ENCODE peak calls at places on chromosomes 5 and 9, in ten cellular contexts. D is left ventricle myocardium inferior; O is A549; K is endodermal cell; S is CD4-positive, alpha-beta T cell; M is hepatocyte; C is cardiac muscle cell; H is psoas muscle; U is left lung; R is osteoblast. Q is an unnamed sample.
A peak's percentile ranks its signal among the peaks of the same experiment; 100 is the strongest.

GRCh38 chr9:130320697-130321080 is 55.1 kb downstream of the HMCN2 start:
- DNase-seq in S (no peak), R (no peak), M (no peak), C (peak; percentile 26), D (no peak), H (peak; percentile 72), O (peak; percentile 51), U (no peak), K (peak; percentile 88), Q (no peak)

GRCh38 chr5:119411291-119411934 is 40.9 kb upstream of the HSD17B4 start:
- DNase-seq in S (no peak), R (no peak), H (no peak), U (no peak), K (no peak), M (no peak), O (no peak), C (no peak), D (no peak), Q (no peak)

GRCh38 chr5:8628521-8628920 is 759.6 kb downstream of the MTRR start:
- DNase-seq in C (no peak), R (no peak), K (no peak), S (no peak), U (no peak), O (no peak), M (no peak), H (no peak), D (no peak), Q (no peak)

GRCh38 chr5:118007262-118007661 is 981.1 kb downstream of the DTWD2 start:
- DNase-seq in H (no peak), D (no peak), C (no peak), S (no peak), R (no peak), K (no peak), M (no peak), O (no peak), U (no peak), Q (no peak)

GRCh38 chr9:18605763-18606162 is 131.8 kb downstream of the ADAMTSL1 start:
- DNase-seq in U (no peak), S (no peak), H (peak; percentile 62), K (peak; percentile 59), M (no peak), D (peak; percentile 23), C (no peak), O (no peak), R (no peak), Q (peak; percentile 69)

GRCh38 chr5:171285465-171285864 is 23.6 kb upstream of the TLX3 start:
- DNase-seq in U (no peak), M (no peak), C (no peak), K (no peak), O (no peak), R (no peak), D (no peak), S (no peak), H (no peak), Q (no peak)

GRCh38 chr9:89815903-89816573 is 211.2 kb downstream of the GADD45G start:
- DNase-seq in D (peak; percentile 72), C (no peak), U (no peak), O (no peak), H (no peak), S (no peak), R (peak; percentile 63), K (peak; percentile 36), M (no peak), Q (peak; percentile 36)

GRCh38 chr9:116027511-116027910 is 126.1 kb upstream of the PAPPA start:
- DNase-seq in D (no peak), R (no peak), O (no peak), K (no peak), S (no peak), U (no peak), M (no peak), C (no peak), H (no peak), Q (no peak)

GRCh38 chr9:94941211-94941875 is 214.8 kb downstream of the AOPEP start:
- DNase-seq in H (no peak), S (no peak), M (peak; percentile 69), U (no peak), K (no peak), R (no peak), D (no peak), O (peak; percentile 47), C (no peak), Q (no peak)

GRCh38 chr9:94935396-94935795 is 208.9 kb downstream of the AOPEP start:
- DNase-seq in U (no peak), M (no peak), D (no peak), S (no peak), O (no peak), K (no peak), C (no peak), H (no peak), R (no peak), Q (no peak)

GRCh38 chr9:94936411-94936810 is 209.9 kb downstream of the AOPEP start:
- DNase-seq in U (no peak), S (no peak), D (no peak), R (no peak), H (no peak), K (no peak), C (no peak), O (no peak), M (no peak), Q (no peak)

GRCh38 chr9:94937214-94937903 is 210.9 kb downstream of the AOPEP start:
- DNase-seq in D (no peak), S (no peak), M (peak; percentile 48), H (no peak), K (no peak), U (no peak), O (peak; percentile 89), C (no peak), R (peak; percentile 95), Q (no peak)

GRCh38 chr9:94938384-94938783 is 211.9 kb downstream of the AOPEP start:
- DNase-seq in C (no peak), M (no peak), O (no peak), K (peak; percentile 41), U (no peak), R (no peak), H (no peak), D (no peak), S (no peak), Q (no peak)
- H3K27ac ChIP-seq in C (no peak overlapping the region), M (no peak overlapping the region), O (peak overlapping the region; percentile 92), K (no peak overlapping the region), U (no peak overlapping the region), R (peak overlapping the region; percentile 82), H (peak overlapping the region; percentile 77), D (no peak overlapping the region), S (no peak overlapping the region), Q (peak overlapping the region; percentile 40)

GRCh38 chr5:158552241-158552640 is 547.5 kb downstream of the EBF1 start:
- DNase-seq in R (no peak), O (no peak), M (no peak), U (no peak), D (no peak), S (no peak), K (no peak), H (no peak), C (no peak), Q (no peak)

GRCh38 chr5:158553946-158554336 is 545.8 kb downstream of the EBF1 start:
- DNase-seq in U (no peak), R (no peak), D (no peak), C (no peak), M (no peak), H (no peak), S (no peak), K (no peak), O (no peak), Q (no peak)

GRCh38 chr5:158549306-158549705 is 550.4 kb downstream of the EBF1 start:
- DNase-seq in O (no peak), S (no peak), C (no peak), H (no peak), M (no peak), D (no peak), K (no peak), U (no peak), R (no peak), Q (no peak)

GRCh38 chr5:158559066-158559465 is 540.6 kb downstream of the EBF1 start:
- DNase-seq in H (no peak), K (no peak), O (no peak), S (no peak), D (no peak), U (no peak), R (no peak), M (no peak), C (no peak), Q (no peak)

DNA sequence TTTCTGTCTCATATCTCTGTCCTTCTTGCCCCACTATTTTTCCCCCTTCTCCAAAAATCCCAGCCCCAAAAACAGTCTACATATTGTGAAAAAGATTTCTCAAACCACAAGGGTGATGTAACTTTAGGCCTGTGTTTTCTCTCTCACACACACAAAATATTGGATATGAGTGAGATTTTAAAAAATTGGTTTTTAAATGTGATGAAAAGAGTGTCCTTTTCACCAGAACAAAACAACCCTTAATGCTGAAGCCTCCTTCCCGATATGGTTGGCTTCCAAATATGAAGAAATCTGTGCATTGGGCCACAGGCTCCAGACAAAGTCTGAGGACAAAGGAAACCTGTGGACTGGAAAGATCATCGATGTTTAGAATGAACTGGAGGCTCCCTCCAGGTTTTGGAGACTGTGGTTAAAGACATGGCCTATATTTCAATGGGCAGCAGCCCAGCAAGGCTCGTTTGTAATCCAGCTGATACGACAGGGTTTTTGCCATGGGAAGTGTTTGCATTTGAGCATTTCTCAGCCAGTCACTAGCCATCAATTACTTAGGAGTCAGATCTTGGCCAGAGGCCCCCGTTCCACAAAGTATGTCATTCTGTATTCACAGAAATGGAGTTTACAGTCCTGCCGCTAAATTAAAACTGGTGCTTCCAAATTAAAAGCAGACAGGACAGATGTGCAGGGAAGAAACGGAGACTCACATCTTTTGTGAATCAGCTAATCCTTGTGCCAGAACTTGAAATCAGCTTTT is 546.3 kb downstream of the EBF1 start:
- DNase-seq in C (no peak), O (no peak), R (peak; percentile 45), M (no peak), K (no peak), U (peak; percentile 34), D (peak; percentile 29), S (no peak), H (no peak), Q (no peak)
- TF ChIP-seq CTCF in C (no peak), O (no peak), R (no peak), M (no peak), K (no peak), U (no peak), D (no peak), S (no peak), H (no peak), Q (no peak)

GRCh38 chr5:74851026-74851425 is 15.2 kb downstream of the FAM169A start:
- DNase-seq in U (no peak), M (no peak), R (no peak), S (no peak), H (no peak), D (no peak), O (no peak), K (no peak), C (no peak), Q (no peak)
- H3K27ac ChIP-seq in U (no peak overlapping the region), M (no peak overlapping the region), R (no peak overlapping the region), S (no peak overlapping the region), H (no peak overlapping the region), D (no peak overlapping the region), O (peak overlapping the region; percentile 63), K (no peak overlapping the region), C (no peak overlapping the region), Q (no peak overlapping the region)

DNA sequence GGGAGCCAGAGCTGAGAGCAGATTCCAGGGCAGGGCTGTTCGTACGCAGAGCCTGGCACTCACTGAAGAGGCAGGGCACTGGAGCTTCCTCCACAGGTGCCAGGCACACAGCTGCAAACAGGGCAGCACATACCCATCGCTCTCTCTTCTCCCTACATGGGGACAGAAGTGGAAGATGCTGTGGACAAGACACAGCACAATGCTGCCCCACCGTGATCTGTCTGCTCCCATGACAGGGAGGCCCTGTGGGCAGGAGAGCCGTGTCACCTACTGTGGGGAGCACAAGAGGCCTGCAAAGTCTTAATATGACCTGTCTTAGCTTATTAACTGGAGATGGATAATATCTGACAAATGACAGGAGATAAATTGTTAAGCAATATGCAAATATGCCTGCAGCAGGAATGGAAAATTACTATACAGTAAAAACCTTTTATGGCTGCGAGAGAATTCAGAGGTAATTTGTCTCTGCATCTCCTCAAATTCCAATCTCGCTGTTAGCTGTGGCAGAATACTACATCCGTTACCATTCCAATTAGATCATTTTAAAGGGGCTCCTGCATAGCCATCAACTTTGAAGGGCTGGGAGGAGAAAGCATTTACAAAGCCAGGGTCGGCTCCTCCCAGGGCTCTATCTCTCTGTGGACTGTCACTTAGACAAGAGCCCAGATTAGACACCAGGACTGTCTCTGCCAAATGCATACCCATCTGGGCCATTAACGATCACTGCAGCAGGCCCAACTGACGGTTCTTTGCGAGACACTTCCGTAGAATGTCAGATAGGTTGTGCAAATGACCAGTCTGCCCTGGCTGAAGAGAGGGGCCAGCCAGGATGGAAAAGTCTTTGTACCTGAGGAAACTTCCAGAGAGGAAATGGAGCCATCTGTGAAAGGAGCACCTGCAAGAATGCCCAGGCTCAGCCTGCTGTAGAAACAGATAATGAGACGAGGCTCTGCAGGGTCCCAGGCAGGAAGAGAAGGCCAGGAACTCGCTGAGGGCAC is 90.7 kb upstream of the FSTL4 start:
- DNase-seq in S (no peak), M (no peak), K (peak; percentile 38), D (no peak), U (no peak), R (no peak), O (no peak), C (no peak), H (no peak), Q (no peak)
- TF ChIP-seq CTCF in S (no peak), M (no peak), K (no peak), D (no peak), U (no peak), R (no peak), O (no peak), C (no peak), H (no peak), Q (no peak)